ENCODE peak calls at places on chromosomes 16 and 17, in nine cellular contexts. One of them, this sample, is unnamed. For H3K4me1, the result is how much of the 10 kb centered on the place peaks cover.

GRCh38 chr16:3131755-3132377 is 3.0 kb upstream of the ZNF213 start:
- DNase-seq in adrenal gland: peak
- DNase-seq in naive thymus-derived CD4-positive, alpha-beta T cell: no peak
- DNase-seq in suprapubic skin: no peak
- DNase-seq in effector memory CD4-positive, alpha-beta T cell: no peak
- DNase-seq in lower lobe of right lung: no peak
- DNase-seq in Peyer's patch: peak
- DNase-seq in IMR-90: peak
- DNase-seq in heart left ventricle: no peak
- DNase-seq in this sample: peak

GRCh38 chr17:31490991-31491793 is 99.7 kb downstream of the RAB11FIP4 start:
- DNase-seq in adrenal gland: no peak
- DNase-seq in naive thymus-derived CD4-positive, alpha-beta T cell: no peak
- DNase-seq in suprapubic skin: no peak
- DNase-seq in effector memory CD4-positive, alpha-beta T cell: no peak
- DNase-seq in lower lobe of right lung: peak
- DNase-seq in Peyer's patch: no peak
- DNase-seq in IMR-90: no peak
- DNase-seq in heart left ventricle: peak
- DNase-seq in this sample: no peak

GRCh38 chr17:30950669-30951399 is 20.0 kb upstream of the RNF135 start:
- DNase-seq in adrenal gland: peak
- DNase-seq in naive thymus-derived CD4-positive, alpha-beta T cell: no peak
- DNase-seq in suprapubic skin: no peak
- DNase-seq in effector memory CD4-positive, alpha-beta T cell: no peak
- DNase-seq in lower lobe of right lung: peak
- DNase-seq in Peyer's patch: peak
- DNase-seq in IMR-90: peak
- DNase-seq in heart left ventricle: peak
- DNase-seq in this sample: peak

GRCh38 chr17:80393491-80393890 is 21.5 kb upstream of the ENDOV start:
- DNase-seq in adrenal gland: no peak
- DNase-seq in naive thymus-derived CD4-positive, alpha-beta T cell: no peak
- DNase-seq in suprapubic skin: no peak
- DNase-seq in effector memory CD4-positive, alpha-beta T cell: no peak
- DNase-seq in lower lobe of right lung: no peak
- DNase-seq in Peyer's patch: no peak
- DNase-seq in IMR-90: no peak
- DNase-seq in heart left ventricle: no peak
- DNase-seq in this sample: no peak

GRCh38 chr16:79845734-79846135 is 245.2 kb upstream of the MAF start:
- DNase-seq in adrenal gland: no peak
- DNase-seq in naive thymus-derived CD4-positive, alpha-beta T cell: no peak
- DNase-seq in suprapubic skin: no peak
- DNase-seq in effector memory CD4-positive, alpha-beta T cell: no peak
- DNase-seq in lower lobe of right lung: no peak
- DNase-seq in Peyer's patch: no peak
- DNase-seq in IMR-90: no peak
- DNase-seq in heart left ventricle: no peak
- DNase-seq in this sample: no peak

GRCh38 chr16:49857423-49858181 is 1.7 kb upstream of the ZNF423 start:
- DNase-seq in adrenal gland: peak
- DNase-seq in naive thymus-derived CD4-positive, alpha-beta T cell: peak
- DNase-seq in suprapubic skin: no peak
- DNase-seq in effector memory CD4-positive, alpha-beta T cell: no peak
- DNase-seq in lower lobe of right lung: no peak
- DNase-seq in Peyer's patch: peak
- DNase-seq in IMR-90: peak
- DNase-seq in heart left ventricle: peak
- DNase-seq in this sample: peak

GRCh38 chr16:7086842-7087616 is 245.6 kb upstream of the RBFOX1 start:
- DNase-seq in adrenal gland: peak
- DNase-seq in naive thymus-derived CD4-positive, alpha-beta T cell: no peak
- DNase-seq in suprapubic skin: no peak
- DNase-seq in effector memory CD4-positive, alpha-beta T cell: no peak
- DNase-seq in lower lobe of right lung: no peak
- DNase-seq in Peyer's patch: no peak
- DNase-seq in IMR-90: no peak
- DNase-seq in heart left ventricle: peak
- DNase-seq in this sample: peak

GRCh38 chr17:60372790-60373483 is 19.0 kb downstream of the USP32 start:
- DNase-seq in adrenal gland: no peak
- DNase-seq in naive thymus-derived CD4-positive, alpha-beta T cell: no peak
- DNase-seq in suprapubic skin: no peak
- DNase-seq in effector memory CD4-positive, alpha-beta T cell: no peak
- DNase-seq in lower lobe of right lung: no peak
- DNase-seq in Peyer's patch: no peak
- DNase-seq in IMR-90: peak
- DNase-seq in heart left ventricle: no peak
- DNase-seq in this sample: no peak

GRCh38 chr17:63035695-63036094 is 69.7 kb downstream of the TANC2 start:
- DNase-seq in adrenal gland: no peak
- DNase-seq in naive thymus-derived CD4-positive, alpha-beta T cell: no peak
- DNase-seq in suprapubic skin: no peak
- DNase-seq in effector memory CD4-positive, alpha-beta T cell: no peak
- DNase-seq in lower lobe of right lung: no peak
- DNase-seq in Peyer's patch: no peak
- DNase-seq in IMR-90: no peak
- DNase-seq in heart left ventricle: no peak
- DNase-seq in this sample: no peak

GRCh38 chr16:4746991-4747574 is 12.7 kb downstream of the DNAAF8 start:
- DNase-seq in adrenal gland: no peak
- DNase-seq in naive thymus-derived CD4-positive, alpha-beta T cell: no peak
- DNase-seq in suprapubic skin: no peak
- DNase-seq in effector memory CD4-positive, alpha-beta T cell: no peak
- DNase-seq in lower lobe of right lung: no peak
- DNase-seq in Peyer's patch: no peak
- DNase-seq in IMR-90: no peak
- DNase-seq in heart left ventricle: no peak
- DNase-seq in this sample: peak

GRCh38 chr17:15981208-15981607 is 18.3 kb downstream of the ZSWIM7 start:
- DNase-seq in adrenal gland: no peak
- DNase-seq in naive thymus-derived CD4-positive, alpha-beta T cell: no peak
- DNase-seq in suprapubic skin: no peak
- DNase-seq in effector memory CD4-positive, alpha-beta T cell: no peak
- DNase-seq in lower lobe of right lung: no peak
- DNase-seq in Peyer's patch: no peak
- DNase-seq in IMR-90: no peak
- DNase-seq in heart left ventricle: no peak
- DNase-seq in this sample: no peak

GRCh38 chr17:78935419-78936323 is 10.5 kb upstream of the TIMP2 start:
- DNase-seq in adrenal gland: peak
- DNase-seq in naive thymus-derived CD4-positive, alpha-beta T cell: no peak
- DNase-seq in suprapubic skin: peak
- DNase-seq in effector memory CD4-positive, alpha-beta T cell: no peak
- DNase-seq in lower lobe of right lung: no peak
- DNase-seq in Peyer's patch: no peak
- DNase-seq in IMR-90: peak
- DNase-seq in heart left ventricle: peak
- DNase-seq in this sample: peak

GRCh38 chr17:57987582-57988300 is at the start of gene VEZF1:
- DNase-seq in adrenal gland: peak
- DNase-seq in naive thymus-derived CD4-positive, alpha-beta T cell: peak
- DNase-seq in suprapubic skin: peak
- DNase-seq in effector memory CD4-positive, alpha-beta T cell: peak
- DNase-seq in lower lobe of right lung: peak
- DNase-seq in Peyer's patch: peak
- DNase-seq in IMR-90: peak
- DNase-seq in heart left ventricle: peak
- DNase-seq in this sample: peak
- H3K4me1 ChIP-seq in adrenal gland: under half
- H3K4me1 ChIP-seq in naive thymus-derived CD4-positive, alpha-beta T cell: under half
- H3K4me1 ChIP-seq in suprapubic skin: half or more
- H3K4me1 ChIP-seq in effector memory CD4-positive, alpha-beta T cell: under half
- H3K4me1 ChIP-seq in lower lobe of right lung: half or more
- H3K4me1 ChIP-seq in Peyer's patch: under half
- H3K4me1 ChIP-seq in IMR-90: under half
- H3K4me1 ChIP-seq in heart left ventricle: under half
- H3K4me1 ChIP-seq in this sample: under half

DNA sequence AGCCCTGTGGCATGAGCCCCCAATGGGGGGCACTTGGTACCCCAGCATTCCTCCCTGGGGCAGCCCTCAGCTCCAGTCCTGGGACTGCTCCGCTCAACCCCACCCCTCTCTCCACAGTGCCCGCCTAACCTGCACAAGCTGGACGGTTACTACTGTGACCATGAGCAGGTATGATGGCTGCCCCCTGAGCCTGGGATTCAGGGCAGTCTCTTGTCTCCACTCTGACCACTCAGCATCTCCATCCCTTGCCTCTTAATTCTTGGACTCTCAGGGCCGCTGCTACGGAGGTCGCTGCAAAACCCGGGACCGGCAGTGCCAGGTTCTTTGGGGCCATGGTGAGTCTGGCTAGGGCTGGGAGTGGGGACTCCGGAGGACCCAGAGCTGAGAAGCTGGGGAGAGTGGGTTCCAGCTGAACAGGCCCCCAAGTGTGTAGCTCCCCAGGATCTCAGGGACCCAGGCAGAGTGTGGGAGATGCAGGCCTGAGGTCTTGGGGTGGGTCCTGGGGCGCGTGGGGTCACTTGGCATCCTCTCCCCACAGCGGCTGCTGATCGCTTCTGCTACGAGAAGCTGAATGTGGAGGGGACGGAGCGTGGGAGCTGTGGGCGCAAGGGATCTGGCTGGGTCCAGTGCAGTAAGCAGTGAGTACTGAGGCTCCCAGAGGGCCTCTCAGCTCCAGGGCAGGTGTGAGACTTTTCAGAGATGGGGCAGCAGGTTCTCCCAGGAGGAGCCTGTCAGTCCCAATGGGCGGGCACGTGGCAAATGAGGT is 18.0 kb downstream of the ADAM11 start:
- DNase-seq in adrenal gland: no peak
- DNase-seq in naive thymus-derived CD4-positive, alpha-beta T cell: no peak
- DNase-seq in suprapubic skin: no peak
- DNase-seq in effector memory CD4-positive, alpha-beta T cell: no peak
- DNase-seq in lower lobe of right lung: no peak
- DNase-seq in Peyer's patch: no peak
- DNase-seq in IMR-90: no peak
- DNase-seq in heart left ventricle: no peak
- DNase-seq in this sample: no peak
- H3K27ac ChIP-seq in adrenal gland: no peak
- H3K27ac ChIP-seq in naive thymus-derived CD4-positive, alpha-beta T cell: no peak
- H3K27ac ChIP-seq in suprapubic skin: no peak
- H3K27ac ChIP-seq in effector memory CD4-positive, alpha-beta T cell: no peak
- H3K27ac ChIP-seq in lower lobe of right lung: no peak
- H3K27ac ChIP-seq in Peyer's patch: no peak
- H3K27ac ChIP-seq in IMR-90: no peak
- H3K27ac ChIP-seq in heart left ventricle: no peak
- H3K27ac ChIP-seq in this sample: no peak

GRCh38 chr16:28179354-28179753 is 32.4 kb downstream of the XPO6 start:
- DNase-seq in adrenal gland: no peak
- DNase-seq in naive thymus-derived CD4-positive, alpha-beta T cell: no peak
- DNase-seq in suprapubic skin: no peak
- DNase-seq in effector memory CD4-positive, alpha-beta T cell: no peak
- DNase-seq in lower lobe of right lung: no peak
- DNase-seq in Peyer's patch: no peak
- DNase-seq in IMR-90: no peak
- DNase-seq in heart left ventricle: no peak
- DNase-seq in this sample: no peak

GRCh38 chr16:28182183-28182582 is 29.6 kb downstream of the XPO6 start:
- DNase-seq in adrenal gland: no peak
- DNase-seq in naive thymus-derived CD4-positive, alpha-beta T cell: no peak
- DNase-seq in suprapubic skin: no peak
- DNase-seq in effector memory CD4-positive, alpha-beta T cell: no peak
- DNase-seq in lower lobe of right lung: no peak
- DNase-seq in Peyer's patch: no peak
- DNase-seq in IMR-90: peak
- DNase-seq in heart left ventricle: no peak
- DNase-seq in this sample: no peak

GRCh38 chr16:28183441-28183840 is 28.3 kb downstream of the XPO6 start:
- DNase-seq in adrenal gland: no peak
- DNase-seq in naive thymus-derived CD4-positive, alpha-beta T cell: no peak
- DNase-seq in suprapubic skin: no peak
- DNase-seq in effector memory CD4-positive, alpha-beta T cell: no peak
- DNase-seq in lower lobe of right lung: no peak
- DNase-seq in Peyer's patch: no peak
- DNase-seq in IMR-90: no peak
- DNase-seq in heart left ventricle: no peak
- DNase-seq in this sample: no peak

GRCh38 chr16:28180660-28181556 is 30.9 kb downstream of the XPO6 start:
- DNase-seq in adrenal gland: no peak
- DNase-seq in naive thymus-derived CD4-positive, alpha-beta T cell: no peak
- DNase-seq in suprapubic skin: no peak
- DNase-seq in effector memory CD4-positive, alpha-beta T cell: no peak
- DNase-seq in lower lobe of right lung: no peak
- DNase-seq in Peyer's patch: no peak
- DNase-seq in IMR-90: peak
- DNase-seq in heart left ventricle: no peak
- DNase-seq in this sample: no peak

DNA sequence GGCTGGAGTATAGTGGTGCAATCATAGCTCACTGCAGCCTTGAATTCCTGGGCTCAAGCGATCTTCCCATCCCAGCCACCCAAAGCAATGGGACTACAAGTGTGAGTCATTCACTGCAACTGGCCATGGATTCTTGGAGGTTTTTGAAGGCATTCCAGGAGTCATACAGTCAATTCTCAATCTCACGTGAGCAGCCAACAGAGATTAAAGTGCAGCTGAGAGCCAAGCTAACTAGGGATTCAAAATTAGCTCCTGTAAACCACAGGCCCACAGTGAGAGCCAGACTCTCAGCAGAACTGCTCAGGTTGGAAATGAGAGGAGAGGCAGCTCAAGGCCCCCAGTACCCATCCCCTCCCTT is 30.2 kb downstream of the XPO6 start:
- DNase-seq in adrenal gland: peak
- DNase-seq in naive thymus-derived CD4-positive, alpha-beta T cell: no peak
- DNase-seq in suprapubic skin: no peak
- DNase-seq in effector memory CD4-positive, alpha-beta T cell: no peak
- DNase-seq in lower lobe of right lung: no peak
- DNase-seq in Peyer's patch: no peak
- DNase-seq in IMR-90: peak
- DNase-seq in heart left ventricle: no peak
- DNase-seq in this sample: peak
- H3K4me3 ChIP-seq in adrenal gland: no peak
- H3K4me3 ChIP-seq in naive thymus-derived CD4-positive, alpha-beta T cell: no peak
- H3K4me3 ChIP-seq in suprapubic skin: no peak
- H3K4me3 ChIP-seq in effector memory CD4-positive, alpha-beta T cell: no peak
- H3K4me3 ChIP-seq in lower lobe of right lung: no peak
- H3K4me3 ChIP-seq in Peyer's patch: no peak
- H3K4me3 ChIP-seq in IMR-90: no peak
- H3K4me3 ChIP-seq in heart left ventricle: no peak
- H3K4me3 ChIP-seq in this sample: no peak

DNA sequence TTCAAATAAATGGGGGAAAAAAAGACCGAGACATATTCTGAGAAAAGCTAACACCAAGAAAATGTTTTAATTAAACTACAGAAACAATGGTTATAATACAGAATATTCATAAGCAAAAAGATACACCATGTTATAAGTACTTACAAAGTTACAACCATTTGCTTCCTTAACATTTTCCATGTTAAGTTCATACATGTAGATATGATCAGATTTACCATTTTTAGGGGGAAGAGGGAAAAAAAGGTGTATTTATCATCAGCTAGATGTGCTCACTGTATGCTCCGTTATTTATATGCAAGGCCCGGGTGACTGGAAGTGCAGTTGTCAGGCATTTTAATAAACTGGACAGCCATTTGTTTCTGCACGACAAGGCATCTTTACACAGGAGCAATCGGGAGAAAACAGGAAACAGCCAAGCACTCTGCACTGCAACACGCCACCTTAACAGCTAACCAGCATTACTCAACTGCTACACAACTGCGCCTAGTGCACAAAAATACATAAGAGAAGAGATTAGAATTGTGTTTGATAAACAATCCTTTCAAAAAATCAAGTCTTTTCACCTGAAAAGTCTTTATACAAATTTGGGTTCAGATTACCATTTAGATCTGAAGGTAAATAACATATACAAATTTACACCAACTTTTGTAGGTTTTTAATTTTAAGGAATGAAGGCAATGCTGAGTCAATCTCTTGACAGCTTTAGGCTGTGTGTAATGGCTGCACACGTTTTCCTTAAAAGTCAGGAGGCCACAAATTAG is 2.9 kb downstream of the SRSF2 start:
- DNase-seq in adrenal gland: no peak
- DNase-seq in naive thymus-derived CD4-positive, alpha-beta T cell: no peak
- DNase-seq in suprapubic skin: no peak
- DNase-seq in effector memory CD4-positive, alpha-beta T cell: no peak
- DNase-seq in lower lobe of right lung: no peak
- DNase-seq in Peyer's patch: no peak
- DNase-seq in IMR-90: peak
- DNase-seq in heart left ventricle: no peak
- DNase-seq in this sample: no peak
- H3K4me1 ChIP-seq in adrenal gland: under half
- H3K4me1 ChIP-seq in naive thymus-derived CD4-positive, alpha-beta T cell: half or more
- H3K4me1 ChIP-seq in suprapubic skin: half or more
- H3K4me1 ChIP-seq in effector memory CD4-positive, alpha-beta T cell: under half
- H3K4me1 ChIP-seq in lower lobe of right lung: half or more
- H3K4me1 ChIP-seq in Peyer's patch: under half
- H3K4me1 ChIP-seq in IMR-90: under half
- H3K4me1 ChIP-seq in heart left ventricle: under half
- H3K4me1 ChIP-seq in this sample: under half

This sample was measured in right cardiac atrium.